ENCODE peak calls at places on chromosomes 1 and 21, in five cellular contexts. One of them, this sample, is unnamed.

GRCh38 chr1:218705391-218705790 is 360.3 kb downstream of the TGFB2 start:
- DNase-seq in uterus: no peak
- DNase-seq in esophagus muscularis mucosa: no peak
- DNase-seq in osteocyte: no peak
- DNase-seq in HL-60: no peak
- DNase-seq in this sample: peak; percentile 36

GRCh38 chr1:203828002-203828401 is 32.6 kb downstream of the ZBED6 start:
- DNase-seq in uterus: no peak
- DNase-seq in esophagus muscularis mucosa: no peak
- DNase-seq in osteocyte: no peak
- DNase-seq in HL-60: no peak
- DNase-seq in this sample: no peak

GRCh38 chr1:112264553-112264952 is 131.5 kb upstream of the CTTNBP2NL start:
- DNase-seq in uterus: no peak
- DNase-seq in esophagus muscularis mucosa: no peak
- DNase-seq in osteocyte: no peak
- DNase-seq in HL-60: no peak
- DNase-seq in this sample: no peak

GRCh38 chr1:223877804-223878203 is 32.1 kb upstream of the TP53BP2 start:
- DNase-seq in uterus: no peak
- DNase-seq in esophagus muscularis mucosa: no peak
- DNase-seq in osteocyte: no peak
- DNase-seq in HL-60: no peak
- DNase-seq in this sample: no peak

GRCh38 chr1:175220853-175221547 is 28.4 kb upstream of the KIAA0040 start:
- DNase-seq in uterus: no peak
- DNase-seq in esophagus muscularis mucosa: peak; percentile 53
- DNase-seq in osteocyte: no peak
- DNase-seq in HL-60: no peak
- DNase-seq in this sample: no peak

GRCh38 chr1:12161662-12162458 is 4.9 kb upstream of the TNFRSF1B start:
- DNase-seq in uterus: peak; percentile 86
- DNase-seq in esophagus muscularis mucosa: peak; percentile 95
- DNase-seq in osteocyte: no peak
- DNase-seq in HL-60: peak; percentile 96
- DNase-seq in this sample: peak; percentile 77

GRCh38 chr1:174726167-174726879 is 273.4 kb upstream of the CACYBP start:
- DNase-seq in uterus: no peak
- DNase-seq in esophagus muscularis mucosa: no peak
- DNase-seq in osteocyte: no peak
- DNase-seq in HL-60: no peak
- DNase-seq in this sample: no peak

GRCh38 chr21:36756527-36756926 is 57.6 kb downstream of the SIM2 start:
- DNase-seq in uterus: no peak
- DNase-seq in esophagus muscularis mucosa: no peak
- DNase-seq in osteocyte: no peak
- DNase-seq in HL-60: no peak
- DNase-seq in this sample: no peak

GRCh38 chr1:36481771-36482723 is 666 bp downstream of the CSF3R start:
- DNase-seq in uterus: no peak
- DNase-seq in esophagus muscularis mucosa: no peak
- DNase-seq in osteocyte: no peak
- DNase-seq in HL-60: no peak
- DNase-seq in this sample: no peak

GRCh38 chr1:223887724-223888428 is 42.1 kb upstream of the TP53BP2 start:
- DNase-seq in uterus: peak; percentile 63
- DNase-seq in esophagus muscularis mucosa: no peak
- DNase-seq in osteocyte: no peak
- DNase-seq in HL-60: no peak
- DNase-seq in this sample: peak; percentile 86

GRCh38 chr1:184827600-184828368 is 73.1 kb upstream of the EDEM3 start:
- DNase-seq in uterus: no peak
- DNase-seq in esophagus muscularis mucosa: no peak
- DNase-seq in osteocyte: no peak
- DNase-seq in HL-60: no peak
- DNase-seq in this sample: peak; percentile 39

GRCh38 chr1:107851418-107851817 is 113.6 kb downstream of the VAV3 start:
- DNase-seq in uterus: no peak
- DNase-seq in esophagus muscularis mucosa: no peak
- DNase-seq in osteocyte: no peak
- DNase-seq in HL-60: no peak
- DNase-seq in this sample: no peak

GRCh38 chr1:205507896-205508714 is 3.6 kb downstream of the CDK18 start:
- DNase-seq in uterus: no peak
- DNase-seq in esophagus muscularis mucosa: no peak
- DNase-seq in osteocyte: no peak
- DNase-seq in HL-60: no peak
- DNase-seq in this sample: no peak

GRCh38 chr1:35558374-35559316 is 1.0 kb downstream of the NCDN start:
- DNase-seq in uterus: no peak
- DNase-seq in esophagus muscularis mucosa: no peak
- DNase-seq in osteocyte: no peak
- DNase-seq in HL-60: no peak
- DNase-seq in this sample: no peak

GRCh38 chr21:42833859-42834729 is 45.2 kb downstream of the WDR4 start:
- DNase-seq in uterus: no peak
- DNase-seq in esophagus muscularis mucosa: peak; percentile 82
- DNase-seq in osteocyte: peak; percentile 72
- DNase-seq in HL-60: peak; percentile 25
- DNase-seq in this sample: no peak

GRCh38 chr1:15029786-15030185 is 123.8 kb upstream of the TMEM51 start:
- DNase-seq in uterus: no peak
- DNase-seq in esophagus muscularis mucosa: no peak
- DNase-seq in osteocyte: no peak
- DNase-seq in HL-60: no peak
- DNase-seq in this sample: no peak

GRCh38 chr1:48864913-48865312 is 88.2 kb upstream of the BEND5 start:
- DNase-seq in uterus: no peak
- DNase-seq in esophagus muscularis mucosa: no peak
- DNase-seq in osteocyte: no peak
- DNase-seq in HL-60: no peak
- DNase-seq in this sample: no peak

GRCh38 chr1:27528701-27529637 is 39.0 kb upstream of the WASF2 start:
- DNase-seq in uterus: peak; percentile 95
- DNase-seq in esophagus muscularis mucosa: no peak
- DNase-seq in osteocyte: no peak
- DNase-seq in HL-60: no peak
- DNase-seq in this sample: no peak

GRCh38 chr1:197356723-197357533 is 88.9 kb downstream of the CRB1 start:
- DNase-seq in uterus: no peak
- DNase-seq in esophagus muscularis mucosa: no peak
- DNase-seq in osteocyte: no peak
- DNase-seq in HL-60: peak; percentile 27
- DNase-seq in this sample: peak; percentile 54

GRCh38 chr1:100575406-100575805 is 37.5 kb downstream of the GPR88 start:
- DNase-seq in uterus: no peak
- DNase-seq in esophagus muscularis mucosa: no peak
- DNase-seq in osteocyte: no peak
- DNase-seq in HL-60: no peak
- DNase-seq in this sample: no peak
- TF ChIP-seq CTCF in uterus: no peak
- TF ChIP-seq CTCF in esophagus muscularis mucosa: no peak
- TF ChIP-seq CTCF in osteocyte: no peak
- TF ChIP-seq CTCF in HL-60: no peak
- TF ChIP-seq CTCF in this sample: no peak

DNA sequence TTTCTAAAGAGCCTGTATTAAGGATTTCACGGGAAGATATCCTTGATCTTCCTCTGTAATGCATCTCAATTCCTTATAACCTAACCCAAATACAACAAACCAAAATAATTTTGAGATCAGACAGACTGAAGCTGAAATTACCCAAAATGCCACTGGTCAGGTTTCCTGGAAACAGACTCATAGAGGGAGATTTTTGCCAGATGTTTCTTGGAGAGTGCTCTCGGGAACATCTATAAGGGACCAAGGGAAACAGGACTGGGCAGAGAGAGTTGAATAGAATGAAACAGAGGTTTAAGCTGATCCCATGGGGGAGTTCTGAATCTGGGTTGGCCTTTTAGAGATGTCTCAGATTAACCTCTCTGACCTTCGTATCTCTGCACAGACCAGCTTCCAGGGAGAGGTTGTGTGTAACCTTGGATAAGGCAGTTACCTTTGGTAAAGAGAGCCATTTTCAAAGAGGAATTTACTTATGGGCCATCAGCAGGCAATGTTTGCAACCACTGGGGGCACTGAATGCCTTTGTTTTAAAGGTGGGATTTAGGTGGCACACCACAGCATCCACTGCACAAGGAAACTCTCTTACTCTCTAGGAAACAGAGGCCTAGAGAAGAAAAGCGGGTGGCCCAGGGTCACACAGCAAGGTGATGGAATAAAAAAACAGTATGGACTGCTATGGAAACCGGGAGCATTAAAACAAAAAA is 130.8 kb upstream of the SGIP1 start:
- DNase-seq in uterus: no peak
- DNase-seq in esophagus muscularis mucosa: no peak
- DNase-seq in osteocyte: no peak
- DNase-seq in HL-60: no peak
- DNase-seq in this sample: no peak
- TF ChIP-seq CTCF in uterus: no peak
- TF ChIP-seq CTCF in esophagus muscularis mucosa: no peak
- TF ChIP-seq CTCF in osteocyte: no peak
- TF ChIP-seq CTCF in HL-60: no peak
- TF ChIP-seq CTCF in this sample: no peak

DNA sequence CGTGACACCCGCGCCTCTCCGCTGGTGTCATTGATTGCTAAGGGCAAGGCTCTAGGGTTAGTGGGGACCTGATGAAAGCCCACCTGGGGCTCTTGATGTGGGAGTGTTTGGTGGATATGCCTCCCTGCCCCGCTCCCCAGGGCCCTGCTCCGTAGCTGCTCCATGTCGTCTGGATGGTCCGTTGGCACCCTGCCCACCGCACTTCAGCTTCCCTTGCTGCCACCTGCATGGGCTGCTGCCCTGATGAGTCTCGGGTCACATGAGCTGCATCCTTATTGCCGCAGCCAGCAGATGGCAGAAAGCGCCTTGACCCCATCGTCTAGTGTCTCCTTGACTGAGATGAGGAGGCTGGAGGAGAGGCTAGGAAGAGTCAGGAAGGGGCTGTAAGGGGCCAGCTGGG is 439.4 kb downstream of the CAMTA1 start:
- DNase-seq in uterus: no peak
- DNase-seq in esophagus muscularis mucosa: peak; percentile 78
- DNase-seq in osteocyte: peak; percentile 62
- DNase-seq in HL-60: no peak
- DNase-seq in this sample: no peak
- TF ChIP-seq CTCF in uterus: no peak
- TF ChIP-seq CTCF in esophagus muscularis mucosa: no peak
- TF ChIP-seq CTCF in osteocyte: no peak
- TF ChIP-seq CTCF in HL-60: no peak
- TF ChIP-seq CTCF in this sample: no peak

GRCh38 chr21:18384771-18385170 is 18.8 kb downstream of the TMPRSS15 start:
- DNase-seq in uterus: no peak
- DNase-seq in esophagus muscularis mucosa: no peak
- DNase-seq in osteocyte: no peak
- DNase-seq in HL-60: no peak
- DNase-seq in this sample: no peak

GRCh38 chr21:18382141-18382540 is 21.4 kb downstream of the TMPRSS15 start:
- DNase-seq in uterus: no peak
- DNase-seq in esophagus muscularis mucosa: no peak
- DNase-seq in osteocyte: no peak
- DNase-seq in HL-60: no peak
- DNase-seq in this sample: no peak

GRCh38 chr21:18387994-18388393 is 15.6 kb downstream of the TMPRSS15 start:
- DNase-seq in uterus: no peak
- DNase-seq in esophagus muscularis mucosa: no peak
- DNase-seq in osteocyte: no peak
- DNase-seq in HL-60: no peak
- DNase-seq in this sample: no peak
- TF ChIP-seq CTCF in uterus: no peak
- TF ChIP-seq CTCF in esophagus muscularis mucosa: no peak
- TF ChIP-seq CTCF in osteocyte: peak; percentile 42
- TF ChIP-seq CTCF in HL-60: no peak
- TF ChIP-seq CTCF in this sample: no peak

GRCh38 chr1:247681288-247681897 is 1.9 kb upstream of the OR13G1 start:
- DNase-seq in uterus: no peak
- DNase-seq in esophagus muscularis mucosa: no peak
- DNase-seq in osteocyte: no peak
- DNase-seq in HL-60: peak; percentile 64
- DNase-seq in this sample: peak; percentile 16
- TF ChIP-seq CTCF in uterus: peak; percentile 26
- TF ChIP-seq CTCF in esophagus muscularis mucosa: peak; percentile 9
- TF ChIP-seq CTCF in osteocyte: peak; percentile 80
- TF ChIP-seq CTCF in HL-60: peak; percentile 86
- TF ChIP-seq CTCF in this sample: peak; percentile 45

GRCh38 chr1:2523891-2524609 is 2.3 kb downstream of the PANK4 start:
- DNase-seq in uterus: no peak
- DNase-seq in esophagus muscularis mucosa: no peak
- DNase-seq in osteocyte: no peak
- DNase-seq in HL-60: no peak
- DNase-seq in this sample: no peak

GRCh38 chr1:2527553-2527860 is 1.1 kb upstream of the PANK4 start:
- DNase-seq in uterus: no peak
- DNase-seq in esophagus muscularis mucosa: no peak
- DNase-seq in osteocyte: no peak
- DNase-seq in HL-60: no peak
- DNase-seq in this sample: no peak

GRCh38 chr1:2525896-2526823 is at the start of gene PANK4:
- DNase-seq in uterus: peak; percentile 88
- DNase-seq in esophagus muscularis mucosa: peak; percentile 99
- DNase-seq in osteocyte: peak; percentile 96
- DNase-seq in HL-60: peak; percentile 91
- DNase-seq in this sample: peak; percentile 87

GRCh38 chr1:2526824-2527552 is 592 bp upstream of the PANK4 start:
- DNase-seq in uterus: no peak
- DNase-seq in esophagus muscularis mucosa: no peak
- DNase-seq in osteocyte: no peak
- DNase-seq in HL-60: no peak
- DNase-seq in this sample: no peak

DNA sequence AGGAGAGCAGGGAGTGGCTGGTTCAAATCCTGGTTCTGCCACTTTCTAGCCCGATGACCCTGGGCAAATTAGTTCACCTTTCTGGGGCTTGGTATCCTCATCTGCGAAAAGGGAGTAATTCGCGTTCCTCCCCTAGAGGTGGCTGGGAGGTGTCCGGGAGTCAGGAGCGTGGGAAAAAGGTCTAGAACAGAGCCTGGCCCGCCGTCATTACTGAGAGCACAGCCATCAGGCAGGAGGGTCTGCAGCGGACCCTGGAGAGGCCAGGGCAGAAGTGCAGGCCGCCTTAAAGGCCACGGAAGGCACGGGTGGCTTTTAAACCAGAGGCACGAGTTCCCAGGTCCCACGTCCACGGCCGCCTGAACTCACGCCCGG is 886 bp downstream of the PANK4 start:
- DNase-seq in uterus: no peak
- DNase-seq in esophagus muscularis mucosa: no peak
- DNase-seq in osteocyte: no peak
- DNase-seq in HL-60: no peak
- DNase-seq in this sample: no peak
- TF ChIP-seq CTCF in uterus: no peak
- TF ChIP-seq CTCF in esophagus muscularis mucosa: no peak
- TF ChIP-seq CTCF in osteocyte: no peak
- TF ChIP-seq CTCF in HL-60: no peak
- TF ChIP-seq CTCF in this sample: no peak